ENCODE peak calls at places on chromosome 17, in four cellular contexts. N is epithelial cell of proximal tubule, H is GM23338, D is tibial nerve. W is an unnamed sample.

GRCh38 chr17:68509151-68510057 is 2.8 kb upstream of the PRKAR1A start:
- DNase-seq in N (no peak), H (no peak), D (peak), W (no peak)

GRCh38 chr17:31327534-31328526 is 6.4 kb upstream of the EVI2A start:
- DNase-seq in N (peak), H (no peak), D (no peak), W (no peak)

GRCh38 chr17:9509236-9509813 is 66.3 kb downstream of the STX8 start:
- DNase-seq in N (no peak), H (no peak), D (no peak), W (no peak)

GRCh38 chr17:16297367-16298139 is 55.7 kb downstream of the CENPV start:
- DNase-seq in N (no peak), H (peak), D (no peak), W (no peak)

GRCh38 chr17:10745231-10745630 is 15.4 kb upstream of the TMEM220 start:
- DNase-seq in N (no peak), H (no peak), D (no peak), W (no peak)

GRCh38 chr17:74271902-74272563 is 2.0 kb upstream of the DNAI2 start:
- DNase-seq in N (no peak), H (no peak), D (peak), W (no peak)

GRCh38 chr17:2050246-2050866 is 4.5 kb upstream of the HIC1 start:
- DNase-seq in N (no peak), H (peak), D (peak), W (peak)

GRCh38 chr17:55154101-55154500 is 110.7 kb upstream of the HLF start:
- DNase-seq in N (no peak), H (no peak), D (no peak), W (no peak)

GRCh38 chr17:795276-795675 is 13.1 kb downstream of the MRM3 start:
- DNase-seq in N (no peak), H (no peak), D (no peak), W (no peak)

GRCh38 chr17:82094931-82095776 is 2.9 kb downstream of the FASN start:
- DNase-seq in N (no peak), H (no peak), D (no peak), W (no peak)

GRCh38 chr17:13544292-13544691 is 57.4 kb downstream of the HS3ST3A1 start:
- DNase-seq in N (no peak), H (no peak), D (no peak), W (no peak)

GRCh38 chr17:81231766-81232581 is 6.9 kb downstream of the TEPSIN start:
- DNase-seq in N (no peak), H (no peak), D (no peak), W (no peak)

GRCh38 chr17:63986842-63987615 is 11.1 kb upstream of the PRR29 start:
- DNase-seq in N (no peak), H (no peak), D (no peak), W (no peak)

GRCh38 chr17:81939218-81939617 is 2.1 kb upstream of the PYCR1 start:
- DNase-seq in N (no peak), H (no peak), D (no peak), W (no peak)

GRCh38 chr17:27158390-27158789 is 135.5 kb upstream of the WSB1 start:
- DNase-seq in N (no peak), H (no peak), D (no peak), W (no peak)

GRCh38 chr17:9360610-9361571 is 214.7 kb downstream of the STX8 start:
- DNase-seq in N (peak), H (no peak), D (no peak), W (no peak)

GRCh38 chr17:62033317-62033716 is 31.8 kb downstream of the MED13 start:
- DNase-seq in N (no peak), H (no peak), D (no peak), W (no peak)

GRCh38 chr17:28320215-28321061 is 1.4 kb downstream of the TMEM97 start:
- DNase-seq in N (no peak), H (no peak), D (no peak), W (no peak)

GRCh38 chr17:28317965-28318758 is 838 bp upstream of the TMEM97 start:
- DNase-seq in N (no peak), H (peak), D (no peak), W (peak)

GRCh38 chr17:28317099-28317964 is 1.7 kb upstream of the TMEM97 start:
- DNase-seq in N (no peak), H (no peak), D (no peak), W (no peak)

GRCh38 chr17:28315846-28316705 is 2.9 kb upstream of the TMEM97 start:
- DNase-seq in N (no peak), H (no peak), D (no peak), W (no peak)

GRCh38 chr17:28318759-28319660 is at the start of gene TMEM97:
- DNase-seq in N (peak), H (peak), D (peak), W (peak)
- TF ChIP-seq CTCF in N (no peak), H (no peak), D (peak), W (no peak)

DNA sequence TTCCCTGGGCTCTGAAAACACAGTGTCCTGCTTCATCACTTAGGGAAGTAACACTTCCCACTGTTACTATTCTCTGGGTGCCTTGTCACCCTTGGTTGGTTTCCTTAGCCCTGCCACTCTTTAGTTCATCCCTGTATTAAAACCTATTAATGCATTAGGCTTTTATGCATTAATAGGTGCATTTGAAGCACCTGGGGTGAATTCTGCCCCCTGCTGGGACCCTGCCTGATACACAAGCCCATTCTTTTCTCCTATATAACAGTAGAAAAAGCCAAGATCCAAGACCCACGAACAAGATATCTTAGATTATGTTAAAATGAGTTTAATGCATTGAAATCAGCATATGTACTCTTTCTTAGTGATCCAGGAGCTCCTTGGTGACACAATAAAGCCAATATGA is 235.7 kb downstream of the PMP22 start:
- DNase-seq in N (no peak), H (no peak), D (no peak), W (no peak)
- TF ChIP-seq CTCF in N (no peak), H (peak), D (no peak), W (no peak)

DNA sequence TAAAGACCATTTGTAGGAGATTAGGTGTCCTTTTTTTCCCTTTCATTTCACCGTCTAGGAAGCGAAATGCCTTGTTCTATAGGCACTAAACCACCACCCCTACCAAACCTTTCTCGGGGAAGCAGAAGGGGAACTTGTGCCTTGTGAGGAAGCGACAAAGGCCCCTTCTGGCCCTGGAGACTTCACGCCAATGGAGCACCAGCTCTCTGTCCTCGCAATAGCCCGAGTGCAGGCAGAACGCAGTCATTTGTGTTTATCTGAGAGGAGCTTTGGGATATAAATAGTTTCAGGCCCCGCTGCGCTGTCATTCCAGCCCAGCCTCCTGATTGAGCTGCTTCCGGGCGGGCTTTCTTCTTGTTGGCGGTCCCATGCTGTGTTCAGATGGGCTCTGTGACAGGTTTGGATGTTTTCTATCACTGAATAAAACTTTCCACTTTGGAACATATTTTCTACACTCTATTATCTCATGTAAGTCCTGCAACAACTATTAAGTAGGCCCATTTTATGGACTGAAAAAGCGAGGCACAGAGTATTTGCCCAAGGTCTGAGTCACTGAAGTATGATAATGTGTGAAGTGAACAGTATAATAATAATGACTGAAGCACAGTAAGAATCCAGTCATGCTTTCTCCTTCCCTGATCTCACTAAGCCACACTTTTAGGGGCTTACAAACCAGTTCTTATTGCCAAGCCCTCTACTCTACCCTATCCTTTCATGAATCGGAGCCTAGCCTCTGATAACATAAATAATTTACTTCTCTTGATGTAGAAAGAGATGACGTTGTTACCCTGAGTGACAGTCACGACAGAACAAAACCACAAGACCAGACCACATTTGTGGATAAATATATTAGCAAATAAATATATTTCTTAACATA is 1.1 kb upstream of the SUPT4H1 start:
- DNase-seq in N (no peak), H (peak), D (no peak), W (no peak)
- TF ChIP-seq CTCF in N (no peak), H (no peak), D (no peak), W (no peak)

GRCh38 chr17:28854457-28855382 is at the start of gene ERAL1:
- DNase-seq in N (peak), H (peak), D (peak), W (peak)
- TF ChIP-seq CTCF in N (no peak), H (no peak), D (no peak), W (no peak)

DNA sequence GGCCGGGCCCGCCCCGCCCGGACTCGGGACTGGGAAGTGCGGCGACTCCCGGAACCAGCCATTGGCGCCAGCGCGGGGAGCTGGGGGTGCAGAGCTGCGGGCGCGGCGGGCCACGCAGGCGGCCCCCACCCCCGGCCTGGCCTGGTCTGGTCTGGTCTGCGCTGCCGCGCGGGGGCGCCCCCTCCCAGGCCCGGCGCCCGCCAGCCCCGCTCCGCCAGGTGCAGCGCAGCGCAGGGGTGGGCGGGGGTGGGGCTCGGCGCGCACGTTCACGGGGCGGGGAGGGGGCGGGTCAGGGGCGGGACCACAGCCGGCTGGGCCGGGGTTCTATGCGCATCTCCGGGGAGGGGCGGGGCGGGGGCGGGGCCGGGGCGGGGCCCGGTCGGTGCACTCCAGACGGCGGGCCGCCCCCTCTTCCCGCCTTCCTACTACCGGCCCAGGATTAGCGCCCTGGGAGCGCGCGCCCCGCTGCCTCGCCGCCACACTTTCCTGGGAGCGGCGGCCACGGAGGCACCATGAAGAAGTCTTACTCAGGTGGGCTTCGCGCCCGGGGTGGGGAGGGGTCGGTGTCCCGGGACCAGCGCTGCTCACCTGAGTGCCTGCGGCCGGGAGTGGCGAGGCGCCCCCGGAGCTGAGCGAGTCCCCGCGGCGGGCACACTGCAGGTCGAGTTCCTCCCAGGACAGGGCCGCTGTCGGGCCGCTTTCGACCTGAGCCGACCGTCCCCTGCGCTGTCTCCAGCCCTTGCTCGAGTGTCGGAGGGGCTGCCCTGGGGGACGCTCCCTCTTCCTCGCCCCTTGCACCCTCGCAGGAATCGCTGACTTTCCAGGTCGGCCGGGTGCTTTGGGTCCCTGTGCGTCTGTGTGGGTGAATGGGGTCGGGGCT is 140.5 kb downstream of the SEC14L1 start:
- DNase-seq in N (no peak), H (peak), D (no peak), W (peak)
- TF ChIP-seq CTCF in N (no peak), H (peak), D (peak), W (peak)

DNA sequence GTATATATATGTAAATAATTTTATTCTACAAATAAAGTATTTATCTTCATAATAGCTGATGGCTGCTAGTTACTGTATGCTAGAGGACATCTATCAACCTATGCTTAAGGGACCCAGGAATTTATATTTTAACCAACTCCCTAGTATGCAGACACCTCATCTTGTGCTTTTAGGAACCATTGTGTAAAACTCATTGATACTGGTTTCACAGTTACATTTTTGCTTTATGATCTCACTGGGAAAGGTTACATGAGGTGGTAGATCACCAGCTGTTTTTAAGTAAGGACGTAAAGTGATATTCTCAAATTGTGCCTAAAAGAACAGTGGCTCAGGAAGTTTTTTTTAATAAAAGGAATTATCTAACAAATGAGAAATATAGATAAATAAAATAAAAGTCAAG is 56.4 kb downstream of the VMP1 start:
- DNase-seq in N (no peak), H (no peak), D (no peak), W (no peak)
- TF ChIP-seq CTCF in N (no peak), H (no peak), D (no peak), W (no peak)

DNA sequence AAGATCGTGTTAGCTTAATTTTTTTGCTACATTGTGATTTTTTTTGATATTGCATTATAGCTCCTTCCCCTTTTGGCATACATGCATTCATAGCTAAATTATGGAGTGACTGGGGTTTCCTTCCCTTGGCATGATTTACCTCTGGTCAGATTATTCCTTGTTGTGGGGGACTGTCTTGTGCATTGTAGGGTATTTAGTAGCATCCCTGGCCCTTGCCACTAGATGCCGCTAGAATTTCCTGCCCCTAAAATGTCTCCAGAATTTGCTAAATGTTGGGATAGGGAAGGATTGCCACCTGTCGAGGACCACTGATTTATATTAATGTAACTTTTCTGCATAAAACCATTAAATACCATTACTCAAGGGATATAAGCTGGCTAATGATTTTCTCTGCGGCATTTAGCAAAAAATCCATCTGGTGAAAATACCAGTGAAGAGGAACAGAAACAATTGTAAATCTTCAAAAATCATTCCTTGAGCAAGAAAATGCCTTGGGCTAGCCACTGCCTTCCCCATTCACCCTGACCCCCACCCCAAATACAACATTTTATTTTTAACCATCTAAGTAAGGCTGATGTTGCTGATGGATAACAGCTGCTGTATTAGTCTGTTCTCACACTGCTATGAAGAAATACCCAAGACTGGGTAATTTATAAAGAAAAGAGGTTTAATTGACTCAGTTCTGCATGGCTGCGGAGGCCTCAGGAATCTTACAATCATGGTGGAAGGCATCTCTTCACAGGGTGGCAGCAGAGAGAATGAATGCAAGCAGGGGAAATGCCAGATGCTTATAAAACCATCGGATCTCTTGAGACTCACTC is 195.2 kb downstream of the MAP2K6 start:
- DNase-seq in N (no peak), H (peak), D (no peak), W (peak)
- TF ChIP-seq CTCF in N (peak), H (peak), D (peak), W (peak)

GRCh38 chr17:17770371-17771059 is 66.3 kb downstream of the SREBF1 start:
- DNase-seq in N (no peak), H (no peak), D (no peak), W (no peak)

GRCh38 chr17:17776889-17777288 is 59.9 kb downstream of the SREBF1 start:
- DNase-seq in N (no peak), H (no peak), D (no peak), W (no peak)

GRCh38 chr17:17771498-17772201 is 65.1 kb downstream of the SREBF1 start:
- DNase-seq in N (no peak), H (no peak), D (no peak), W (no peak)

GRCh38 chr17:17772231-17772630 is 64.6 kb downstream of the SREBF1 start:
- DNase-seq in N (no peak), H (no peak), D (no peak), W (no peak)

DNA sequence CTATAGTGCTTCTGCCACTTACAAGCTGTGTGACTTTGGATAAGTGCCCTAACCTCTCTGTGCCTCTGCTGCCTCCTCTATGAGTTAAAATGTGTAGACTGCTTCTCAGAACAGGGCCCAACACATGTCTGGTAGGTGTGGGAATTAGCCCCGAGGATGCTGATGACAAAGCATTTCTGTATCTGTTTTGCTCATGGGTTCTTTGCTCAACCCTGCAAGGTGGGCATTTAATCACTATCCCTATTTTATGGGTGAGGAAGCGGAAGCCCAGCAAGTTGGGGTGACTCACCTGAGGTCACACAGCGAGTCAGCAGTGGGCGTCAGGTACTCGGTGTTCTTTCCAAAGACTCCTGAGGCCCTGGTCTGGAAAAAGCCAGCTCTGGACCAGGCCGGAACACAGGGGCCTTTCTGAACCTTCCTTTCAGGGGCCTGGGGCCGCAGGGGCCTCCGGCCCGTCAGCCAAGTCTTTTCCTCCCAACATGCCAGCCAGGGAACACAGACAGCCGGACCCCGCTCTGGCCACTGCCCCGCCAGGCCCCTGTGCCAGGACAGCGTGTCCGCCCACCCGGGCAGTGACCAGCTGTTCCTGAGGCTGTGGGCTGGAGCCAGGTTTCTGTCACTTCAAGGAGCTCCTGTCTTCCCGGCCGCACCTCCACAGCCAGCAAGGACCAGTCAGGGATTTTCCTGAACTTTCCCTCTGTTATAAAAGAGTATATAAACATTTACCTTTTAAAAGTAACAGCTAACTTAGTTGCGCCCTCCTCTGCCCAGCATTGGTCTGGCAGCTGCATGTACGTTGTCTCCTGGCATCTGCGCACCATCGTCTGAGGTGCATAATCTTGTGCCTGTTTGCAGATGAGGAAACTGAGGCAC is 62.5 kb downstream of the SREBF1 start:
- DNase-seq in N (peak), H (peak), D (no peak), W (no peak)
- TF ChIP-seq CTCF in N (peak), H (peak), D (no peak), W (no peak)

DNA sequence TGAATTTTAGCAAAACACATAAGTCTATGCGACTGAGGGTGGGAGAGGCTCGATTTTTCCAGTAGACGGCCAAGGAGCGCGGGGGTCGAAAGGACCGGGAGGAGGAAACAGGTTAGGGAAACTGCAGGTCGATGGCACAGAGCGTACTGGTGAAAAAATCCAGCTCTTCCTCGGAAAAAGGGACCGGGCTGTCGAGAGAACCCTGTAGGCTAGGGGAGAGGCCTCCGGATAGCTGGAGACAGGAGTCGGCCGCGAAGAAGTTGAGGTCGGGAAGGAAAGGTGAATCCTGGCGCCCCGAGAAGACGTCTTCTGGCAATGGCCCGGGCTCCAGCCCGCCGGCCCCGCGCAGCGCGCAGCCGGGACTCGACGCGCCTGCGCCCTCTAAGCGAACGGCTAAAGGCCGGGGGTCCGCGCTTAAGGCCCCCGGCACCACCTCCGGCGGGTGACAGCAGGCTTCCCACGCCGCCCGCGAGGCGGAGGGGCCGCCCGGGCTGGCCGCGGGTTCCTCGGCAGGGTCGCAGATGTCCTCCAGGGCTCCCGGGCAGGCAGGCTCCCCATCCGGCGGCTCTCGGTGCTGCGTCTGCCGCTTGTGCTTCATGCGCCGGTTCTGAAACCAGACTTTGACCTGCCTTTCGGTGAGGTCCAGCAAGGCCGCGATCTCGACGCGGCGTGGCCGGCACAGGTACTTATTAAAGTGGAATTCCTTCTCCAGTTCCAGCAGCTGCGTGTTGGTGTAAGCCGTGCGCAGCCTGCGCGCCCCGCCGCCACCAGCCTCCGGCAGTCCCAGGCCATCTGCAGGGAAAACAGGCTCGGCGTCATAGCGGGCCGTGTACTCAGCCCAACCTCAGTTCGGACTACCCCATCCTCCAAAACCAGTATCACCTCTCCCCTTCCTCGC is 1.7 kb downstream of the HOXB2 start:
- DNase-seq in N (no peak), H (peak), D (peak), W (no peak)
- TF ChIP-seq CTCF in N (no peak), H (no peak), D (peak), W (no peak)

W was measured in neural crest cell.